ENCODE peak calls at places on chromosome 2, in six cellular contexts. N is stimulated activated CD4-positive, alpha-beta T cell treated with anti-CD3 and anti-CD28 coated beads, Interleukin-4, amount 100 ng/mL, for 24 hours; P is HEK293T; E is activated CD4-positive, alpha-beta T cell treated with anti-CD3 and anti-CD28 coated beads, Interleukin-2, amount 50 U/mL, for 48 hours; Y is WERI-Rb-1; L is tibial artery. G is an unnamed sample.
A peak's percentile ranks its signal among the peaks of the same experiment; 100 is the strongest.

GRCh38 chr2:189347540-189347939 is 93.7 kb upstream of the WDR75 start:
- DNase-seq in P (peak; percentile 15), N (peak; percentile 14), E (no peak), Y (peak; percentile 11), L (peak; percentile 71), G (peak; percentile 28)

GRCh38 chr2:119476301-119477117 is 44.9 kb downstream of the TMEM37 start:
- DNase-seq in L (peak; percentile 67), E (peak; percentile 48), N (no peak), P (peak; percentile 86), Y (peak; percentile 80), G (no peak)

GRCh38 chr2:2825516-2826208 is 494.6 kb upstream of the MYT1L start:
- DNase-seq in L (peak; percentile 51), P (no peak), Y (no peak), N (no peak), E (no peak), G (no peak)

GRCh38 chr2:215868886-215869285 is 144.5 kb downstream of the MREG start:
- DNase-seq in P (no peak), E (no peak), L (no peak), Y (no peak), N (no peak), G (no peak)

GRCh38 chr2:69007603-69008002 is 5.4 kb upstream of the ANTXR1 start:
- DNase-seq in E (no peak), L (no peak), Y (no peak), N (no peak), P (no peak), G (no peak)

GRCh38 chr2:205800804-205801203 is 118.5 kb downstream of the NRP2 start:
- DNase-seq in L (no peak), E (no peak), Y (no peak), P (no peak), N (no peak), G (peak; percentile 87)

GRCh38 chr2:235366390-235366789 is 127.5 kb upstream of the AGAP1 start:
- DNase-seq in E (no peak), Y (no peak), L (no peak), N (no peak), P (no peak), G (no peak)

GRCh38 chr2:12759248-12759647 is 42.5 kb downstream of the TRIB2 start:
- DNase-seq in P (no peak), L (no peak), N (no peak), E (no peak), Y (no peak), G (no peak)

GRCh38 chr2:111117666-111118454 is 2.9 kb upstream of the BCL2L11 start:
- DNase-seq in Y (no peak), N (peak; percentile 40), L (peak; percentile 72), P (no peak), E (peak; percentile 61), G (peak; percentile 29)

GRCh38 chr2:210188190-210188589 is 17.0 kb upstream of the KANSL1L start:
- DNase-seq in Y (no peak), L (no peak), P (no peak), E (no peak), N (no peak), G (no peak)

GRCh38 chr2:178521304-178522150 is 41.3 kb downstream of the PLEKHA3 start:
- DNase-seq in E (peak; percentile 55), Y (no peak), P (no peak), L (no peak), N (peak; percentile 47), G (no peak)

GRCh38 chr2:146853741-146854444 is 990.9 kb upstream of the ACVR2A start:
- DNase-seq in N (no peak), Y (no peak), P (no peak), L (no peak), E (no peak), G (no peak)

GRCh38 chr2:25784408-25784807 is 93.9 kb downstream of the ASXL2 start:
- DNase-seq in L (no peak), N (no peak), Y (no peak), E (no peak), P (no peak), G (no peak)

GRCh38 chr2:240013343-240013742 is 11.8 kb downstream of the NDUFA10 start:
- DNase-seq in Y (no peak), L (no peak), N (no peak), P (no peak), E (no peak), G (no peak)

GRCh38 chr2:202307690-202308089 is 42.1 kb downstream of the NOP58 start:
- DNase-seq in P (no peak), L (no peak), Y (no peak), N (no peak), E (no peak), G (no peak)

GRCh38 chr2:212359425-212360067 is 179.1 kb downstream of the ERBB4 start:
- DNase-seq in N (no peak), E (no peak), P (no peak), L (no peak), Y (no peak), G (no peak)

G was measured in uterus.